ENCODE peak calls at places on chromosomes 3 and 15, in four cellular contexts. E is GM20000, V is WTC11, J is GM19239. N is an unnamed sample.

GRCh38 chr3:184258926-184259325 is 2.4 kb downstream of the CAMK2N2 start:
- DNase-seq in E (no peak), V (no peak), J (no peak), N (no peak)

GRCh38 chr15:90887037-90887481 is 2.8 kb downstream of the FES start:
- DNase-seq in E (no peak), V (no peak), J (no peak), N (no peak)

GRCh38 chr3:5162102-5162501 is 25.4 kb upstream of the EDEM1 start:
- DNase-seq in V (no peak), J (no peak), E (no peak), N (no peak)

GRCh38 chr15:48433226-48433886 is 102.1 kb downstream of the DUT start:
- DNase-seq in E (peak), V (no peak), J (no peak), N (peak)

GRCh38 chr15:69556344-69556743 is 103.7 kb downstream of the RPLP1 start:
- DNase-seq in J (no peak), E (no peak), V (no peak), N (no peak)

GRCh38 chr3:47961815-47962606 is 54.2 kb downstream of the MAP4 start:
- DNase-seq in V (peak), E (peak), J (no peak), N (no peak)

GRCh38 chr15:38474155-38474757 is 20.3 kb downstream of the FAM98B start:
- DNase-seq in V (no peak), J (peak), E (peak), N (peak)

GRCh38 chr3:59515936-59516335 is 466.1 kb upstream of the CFAP20DC start:
- DNase-seq in J (no peak), V (no peak), E (no peak), N (no peak)

GRCh38 chr3:11247362-11247761 is 24.8 kb upstream of the ATG7 start:
- DNase-seq in J (no peak), V (no peak), E (no peak), N (no peak)

N was measured in GM13977.